ENCODE peak calls at places on chromosomes 13 and 19, in six cellular contexts. One of them, this sample, is unnamed.

GRCh38 chr13:50400930-50401553 is 385.8 kb downstream of the KCNRG start:
- DNase-seq in GM12878: no peak
- DNase-seq in stomach: no peak
- DNase-seq in ovary: no peak
- DNase-seq in tibial nerve: no peak
- DNase-seq in H1: no peak
- DNase-seq in this sample: no peak

GRCh38 chr19:662207-662961 is 630 bp downstream of the RNF126 start:
- DNase-seq in GM12878: no peak
- DNase-seq in stomach: peak; percentile 68
- DNase-seq in ovary: no peak
- DNase-seq in tibial nerve: no peak
- DNase-seq in H1: no peak
- DNase-seq in this sample: peak; percentile 81

GRCh38 chr19:54650108-54650666 is 12.6 kb upstream of the LILRB4 start:
- DNase-seq in GM12878: no peak
- DNase-seq in stomach: no peak
- DNase-seq in ovary: no peak
- DNase-seq in tibial nerve: no peak
- DNase-seq in H1: no peak
- DNase-seq in this sample: no peak

GRCh38 chr13:89822467-89822866 is 1525.0 kb upstream of the MIR17HG start:
- DNase-seq in GM12878: no peak
- DNase-seq in stomach: no peak
- DNase-seq in ovary: no peak
- DNase-seq in tibial nerve: no peak
- DNase-seq in H1: no peak
- DNase-seq in this sample: no peak

GRCh38 chr19:4136680-4137088 is 12.8 kb upstream of the MAP2K2 start:
- DNase-seq in GM12878: no peak
- DNase-seq in stomach: no peak
- DNase-seq in ovary: no peak
- DNase-seq in tibial nerve: no peak
- DNase-seq in H1: no peak
- DNase-seq in this sample: peak; percentile 56

GRCh38 chr19:6925801-6926751 is 38.7 kb downstream of the ADGRE1 start:
- DNase-seq in GM12878: peak; percentile 68
- DNase-seq in stomach: no peak
- DNase-seq in ovary: no peak
- DNase-seq in tibial nerve: no peak
- DNase-seq in H1: no peak
- DNase-seq in this sample: no peak

GRCh38 chr13:111326621-111326965 is 6.2 kb downstream of the TEX29 start:
- DNase-seq in GM12878: no peak
- DNase-seq in stomach: no peak
- DNase-seq in ovary: no peak
- DNase-seq in tibial nerve: no peak
- DNase-seq in H1: no peak
- DNase-seq in this sample: no peak

GRCh38 chr19:9407827-9408226 is 27.5 kb downstream of the ZNF266 start:
- DNase-seq in GM12878: no peak
- DNase-seq in stomach: no peak
- DNase-seq in ovary: no peak
- DNase-seq in tibial nerve: no peak
- DNase-seq in H1: no peak
- DNase-seq in this sample: no peak

GRCh38 chr13:67754016-67754415 is 523.9 kb upstream of the PCDH9 start:
- DNase-seq in GM12878: no peak
- DNase-seq in stomach: no peak
- DNase-seq in ovary: no peak
- DNase-seq in tibial nerve: no peak
- DNase-seq in H1: no peak
- DNase-seq in this sample: no peak

GRCh38 chr19:1882089-1882785 is 3.1 kb downstream of the ABHD17A start:
- DNase-seq in GM12878: no peak
- DNase-seq in stomach: no peak
- DNase-seq in ovary: no peak
- DNase-seq in tibial nerve: no peak
- DNase-seq in H1: no peak
- DNase-seq in this sample: peak; percentile 51

GRCh38 chr19:4108767-4109625 is 14.9 kb downstream of the MAP2K2 start:
- DNase-seq in GM12878: peak; percentile 79
- DNase-seq in stomach: peak; percentile 27
- DNase-seq in ovary: peak; percentile 12
- DNase-seq in tibial nerve: no peak
- DNase-seq in H1: no peak
- DNase-seq in this sample: peak; percentile 45

DNA sequence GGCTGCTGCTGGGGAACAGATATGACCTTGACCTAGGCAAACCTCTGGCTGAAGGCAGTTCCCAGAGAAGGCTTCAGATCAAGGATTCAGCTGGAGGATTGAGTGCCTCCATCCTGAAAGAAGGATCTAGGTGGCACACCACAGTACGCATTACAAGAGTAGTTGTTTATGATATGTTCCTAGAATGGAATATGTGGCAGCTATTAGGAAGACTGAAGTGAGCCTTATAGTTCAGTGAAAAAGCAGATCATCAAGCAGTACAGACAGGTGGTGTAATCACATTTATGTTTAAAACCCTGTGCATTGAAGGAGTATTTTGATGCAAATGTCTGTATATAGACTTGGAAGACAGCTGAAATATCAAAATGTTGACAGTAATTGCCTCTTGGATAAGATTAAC is 116.0 kb downstream of the ZAR1L start:
- DNase-seq in GM12878: no peak
- DNase-seq in stomach: no peak
- DNase-seq in ovary: no peak
- DNase-seq in tibial nerve: no peak
- DNase-seq in H1: no peak
- DNase-seq in this sample: no peak
- TF ChIP-seq EP300 in GM12878: no peak
- TF ChIP-seq EP300 in stomach: no peak
- TF ChIP-seq EP300 in ovary: no peak
- TF ChIP-seq EP300 in tibial nerve: no peak
- TF ChIP-seq EP300 in H1: no peak
- TF ChIP-seq EP300 in this sample: no peak

GRCh38 chr19:51356159-51356801 is 9.9 kb downstream of the ETFB start:
- DNase-seq in GM12878: no peak
- DNase-seq in stomach: no peak
- DNase-seq in ovary: no peak
- DNase-seq in tibial nerve: no peak
- DNase-seq in H1: no peak
- DNase-seq in this sample: no peak
- TF ChIP-seq EP300 in GM12878: no peak
- TF ChIP-seq EP300 in stomach: no peak
- TF ChIP-seq EP300 in ovary: no peak
- TF ChIP-seq EP300 in tibial nerve: no peak
- TF ChIP-seq EP300 in H1: no peak
- TF ChIP-seq EP300 in this sample: no peak

DNA sequence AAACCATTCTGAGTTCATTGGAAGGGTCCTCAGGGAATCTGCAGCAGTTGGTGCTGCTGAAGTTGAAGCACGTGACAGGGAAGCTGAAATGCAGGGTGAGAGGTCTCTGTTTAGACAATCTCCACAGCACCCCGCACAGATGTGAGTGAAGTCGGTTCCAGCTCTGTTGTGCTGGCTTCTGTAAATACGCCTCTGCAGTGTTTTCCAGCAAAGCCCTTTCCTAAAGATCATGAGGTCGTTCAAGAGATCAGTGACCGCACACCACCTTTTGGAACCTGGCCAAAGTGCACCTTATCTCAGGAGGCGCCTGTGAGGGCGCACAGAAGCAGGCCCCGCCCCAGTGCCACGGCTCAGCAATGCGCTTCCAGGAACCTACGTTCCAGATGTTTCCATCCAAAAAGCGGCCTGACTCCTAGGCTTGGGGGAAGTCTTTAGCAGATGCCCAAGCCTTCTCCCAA is 10.8 kb downstream of the CUL4A start:
- DNase-seq in GM12878: no peak
- DNase-seq in stomach: peak; percentile 60
- DNase-seq in ovary: no peak
- DNase-seq in tibial nerve: no peak
- DNase-seq in H1: no peak
- DNase-seq in this sample: peak; percentile 65
- TF ChIP-seq EP300 in GM12878: no peak
- TF ChIP-seq EP300 in stomach: no peak
- TF ChIP-seq EP300 in ovary: no peak
- TF ChIP-seq EP300 in tibial nerve: no peak
- TF ChIP-seq EP300 in H1: no peak
- TF ChIP-seq EP300 in this sample: no peak

DNA sequence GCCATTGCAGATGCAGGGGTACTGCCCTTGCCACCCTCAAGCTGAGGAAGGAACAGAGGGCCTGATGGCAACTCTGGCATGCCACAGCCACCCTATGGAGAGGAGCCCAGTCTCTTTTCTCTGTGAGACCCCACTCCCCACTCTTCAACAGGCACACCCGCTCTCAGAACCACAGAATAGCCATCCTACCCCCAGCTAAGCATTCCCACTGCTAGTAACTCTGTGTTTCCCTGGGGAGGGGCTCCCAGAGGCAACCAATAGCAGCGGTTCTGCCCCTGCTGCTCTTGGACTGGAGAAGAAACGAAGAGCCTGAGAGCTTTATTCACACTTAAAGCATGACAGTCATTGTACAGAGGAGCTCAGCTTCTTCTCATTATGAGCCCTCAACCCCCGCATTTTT is 49.3 kb downstream of the UBL3 start:
- DNase-seq in GM12878: no peak
- DNase-seq in stomach: no peak
- DNase-seq in ovary: no peak
- DNase-seq in tibial nerve: no peak
- DNase-seq in H1: no peak
- DNase-seq in this sample: no peak
- TF ChIP-seq EP300 in GM12878: no peak
- TF ChIP-seq EP300 in stomach: no peak
- TF ChIP-seq EP300 in ovary: no peak
- TF ChIP-seq EP300 in tibial nerve: no peak
- TF ChIP-seq EP300 in H1: no peak
- TF ChIP-seq EP300 in this sample: no peak

GRCh38 chr13:92514420-92515125 is 712.0 kb upstream of the GPC6 start:
- DNase-seq in GM12878: no peak
- DNase-seq in stomach: no peak
- DNase-seq in ovary: no peak
- DNase-seq in tibial nerve: no peak
- DNase-seq in H1: no peak
- DNase-seq in this sample: no peak
- TF ChIP-seq EP300 in GM12878: no peak
- TF ChIP-seq EP300 in stomach: no peak
- TF ChIP-seq EP300 in ovary: no peak
- TF ChIP-seq EP300 in tibial nerve: no peak
- TF ChIP-seq EP300 in H1: no peak
- TF ChIP-seq EP300 in this sample: no peak